ENCODE peak calls at places on chromosomes 16 and 17, in ten cellular contexts. A is ELR; K is A549; H is OCI-M1; S is memory B cell; I is posterior cingulate gyrus; R is DMS79; W is activated CD8-positive, alpha-beta memory T cell treated with anti-CD3 and anti-CD28 coated beads for 4 hours; U is Caco-2; E is stimulated activated CD4-positive, alpha-beta T cell treated with anti-CD3 and anti-CD28 coated beads, Interleukin-15, amount 100 ng/mL, for 24 hours. P is an unnamed sample.

GRCh38 chr16:85275533-85276249 is 163.4 kb upstream of the CIBAR2 start:
- DNase-seq in A (peak; percentile 72), K (peak; percentile 55), H (peak; percentile 68), S (peak; percentile 81), I (peak; percentile 97), R (peak; percentile 26), W (peak; percentile 26), U (peak; percentile 88), E (peak; percentile 78), P (peak; percentile 96)

GRCh38 chr17:78154903-78155811 is 9.0 kb downstream of the C17orf99 start:
- DNase-seq in A (no peak), K (no peak), H (peak; percentile 75), S (peak; percentile 60), I (no peak), R (no peak), W (no peak), U (no peak), E (no peak), P (no peak)

GRCh38 chr16:11060364-11060763 is 116.0 kb downstream of the CLEC16A start:
- DNase-seq in A (no peak), K (no peak), H (no peak), S (no peak), I (no peak), R (no peak), W (no peak), U (no peak), E (no peak), P (no peak)

GRCh38 chr16:17173134-17173729 is 297.5 kb downstream of the XYLT1 start:
- DNase-seq in A (peak; percentile 19), K (no peak), H (peak; percentile 1), S (no peak), I (peak; percentile 85), R (no peak), W (no peak), U (no peak), E (no peak), P (no peak)

GRCh38 chr17:61803216-61803615 is 60.1 kb downstream of the BRIP1 start:
- DNase-seq in A (no peak), K (no peak), H (no peak), S (no peak), I (no peak), R (no peak), W (no peak), U (no peak), E (no peak), P (no peak)

GRCh38 chr17:66467766-66468165 is 165.4 kb downstream of the PRKCA start:
- DNase-seq in A (peak; percentile 67), K (no peak), H (no peak), S (no peak), I (no peak), R (no peak), W (no peak), U (no peak), E (no peak), P (no peak)

GRCh38 chr16:53052519-53053501 is at the start of gene CHD9NB:
- DNase-seq in A (peak; percentile 75), K (peak; percentile 93), H (peak; percentile 17), S (no peak), I (no peak), R (no peak), W (no peak), U (peak; percentile 62), E (peak; percentile 22), P (no peak)

GRCh38 chr16:85413713-85414663 is 199.1 kb upstream of the GSE1 start:
- DNase-seq in A (no peak), K (no peak), H (no peak), S (no peak), I (peak; percentile 33), R (no peak), W (no peak), U (peak; percentile 0), E (peak; percentile 18), P (peak; percentile 35)